ENCODE peak calls at places on chromosome 19, in eight cellular contexts. V is activated CD4-positive, alpha-beta T cell treated with anti-CD3 and anti-CD28 coated beads for 48 hours; O is adipocyte; X is psoas muscle; A is T1000; L is stimulated activated CD8-positive, alpha-beta memory T cell treated with anti-CD3 and anti-CD28 coated beads, Interleukin-15, amount 100 ng/mL, for 1 hour; N is colonic mucosa; F is stimulated activated CD4-positive, alpha-beta T cell treated with anti-CD3 and anti-CD28 coated beads, TNF-alpha, amount 100 ng/mL, for 48 hours. T is an unnamed sample.

GRCh38 chr19:57165846-57166245 is 1.4 kb downstream of the DUXA start:
- DNase-seq in V (no peak), O (no peak), X (no peak), A (no peak), L (no peak), N (no peak), F (no peak), T (no peak)

GRCh38 chr19:49333426-49334288 is 1.5 kb upstream of the CD37 start:
- DNase-seq in V (peak), O (peak), X (no peak), A (no peak), L (peak), N (peak), F (no peak), T (no peak)

GRCh38 chr19:54967611-54968010 is 1.4 kb downstream of the NLRP2 start:
- DNase-seq in V (no peak), O (no peak), X (no peak), A (no peak), L (no peak), N (no peak), F (no peak), T (no peak)

GRCh38 chr19:5718579-5719273 is 1.2 kb downstream of the LONP1 start:
- DNase-seq in V (peak), O (peak), X (no peak), A (no peak), L (no peak), N (no peak), F (peak), T (no peak)

GRCh38 chr19:5572556-5573286 is 5.0 kb upstream of the TINCR start:
- DNase-seq in V (no peak), O (no peak), X (no peak), A (no peak), L (no peak), N (peak), F (no peak), T (no peak)

GRCh38 chr19:42282036-42282762 is 13.1 kb downstream of the CIC start:
- DNase-seq in V (no peak), O (peak), X (peak), A (no peak), L (no peak), N (no peak), F (no peak), T (no peak)

GRCh38 chr19:9109959-9110358 is 2.7 kb upstream of the OR7G2 start:
- DNase-seq in V (no peak), O (no peak), X (no peak), A (no peak), L (no peak), N (no peak), F (no peak), T (no peak)

GRCh38 chr19:55304279-55304978 is 20.6 kb downstream of the BRSK1 start:
- DNase-seq in V (peak), O (no peak), X (peak), A (no peak), L (no peak), N (no peak), F (no peak), T (no peak)

GRCh38 chr19:13923194-13923987 is 14.8 kb downstream of the PODNL1 start:
- DNase-seq in V (no peak), O (no peak), X (no peak), A (no peak), L (no peak), N (no peak), F (no peak), T (no peak)

GRCh38 chr19:17370026-17370587 is 7.0 kb downstream of the PLVAP start:
- DNase-seq in V (no peak), O (peak), X (peak), A (no peak), L (no peak), N (no peak), F (no peak), T (no peak)

GRCh38 chr19:3397266-3398022 is 31.1 kb downstream of the NFIC start:
- DNase-seq in V (no peak), O (peak), X (peak), A (no peak), L (no peak), N (peak), F (no peak), T (peak)

GRCh38 chr19:45468159-45468651 is 409 bp downstream of the FOSB start:
- DNase-seq in V (peak), O (no peak), X (peak), A (peak), L (no peak), N (peak), F (no peak), T (no peak)

GRCh38 chr19:16737909-16738308 is 18.3 kb downstream of the NWD1 start:
- DNase-seq in V (no peak), O (no peak), X (no peak), A (no peak), L (no peak), N (peak), F (no peak), T (no peak)

GRCh38 chr19:11797491-11797890 is 832 bp upstream of the ZNF491 start:
- DNase-seq in V (peak), O (peak), X (peak), A (peak), L (peak), N (peak), F (peak), T (peak)

GRCh38 chr19:46599716-46600392 is 1.3 kb upstream of the CALM3 start:
- DNase-seq in V (no peak), O (no peak), X (no peak), A (no peak), L (no peak), N (no peak), F (no peak), T (no peak)

GRCh38 chr19:22332924-22333323 is 46.7 kb downstream of the ZNF729 start:
- DNase-seq in V (no peak), O (no peak), X (no peak), A (no peak), L (no peak), N (no peak), F (no peak), T (no peak)

GRCh38 chr19:54449701-54450069 is 686 bp downstream of the LENG8 start:
- DNase-seq in V (no peak), O (peak), X (no peak), A (no peak), L (no peak), N (no peak), F (no peak), T (no peak)

GRCh38 chr19:411723-412355 is 2.9 kb upstream of the C2CD4C start:
- DNase-seq in V (no peak), O (no peak), X (peak), A (no peak), L (no peak), N (no peak), F (no peak), T (no peak)

GRCh38 chr19:8611890-8612806 is 1.6 kb upstream of the ADAMTS10 start:
- DNase-seq in V (no peak), O (peak), X (peak), A (no peak), L (no peak), N (peak), F (no peak), T (no peak)

GRCh38 chr19:3653865-3654513 is 27.4 kb upstream of the CACTIN start:
- DNase-seq in V (peak), O (no peak), X (no peak), A (no peak), L (no peak), N (no peak), F (no peak), T (no peak)

GRCh38 chr19:20072936-20073335 is 4.9 kb upstream of the ZNF90 start:
- DNase-seq in V (no peak), O (no peak), X (no peak), A (no peak), L (no peak), N (no peak), F (no peak), T (no peak)

GRCh38 chr19:49492573-49493411 is 3.4 kb upstream of the RPS11 start:
- DNase-seq in V (peak), O (no peak), X (no peak), A (no peak), L (no peak), N (no peak), F (no peak), T (no peak)

GRCh38 chr19:35045667-35046300 is 4.3 kb downstream of the HPN start:
- DNase-seq in V (peak), O (no peak), X (no peak), A (no peak), L (no peak), N (no peak), F (no peak), T (peak)

GRCh38 chr19:19900124-19900523 is 622 bp upstream of the ZNF93 start:
- DNase-seq in V (no peak), O (peak), X (no peak), A (no peak), L (no peak), N (no peak), F (no peak), T (no peak)

GRCh38 chr19:4539697-4540581 is at the start of gene LRG1:
- DNase-seq in V (peak), O (no peak), X (no peak), A (no peak), L (no peak), N (peak), F (no peak), T (peak)

GRCh38 chr19:18683109-18683954 is at the start of gene CRTC1:
- DNase-seq in V (peak), O (peak), X (peak), A (peak), L (peak), N (peak), F (peak), T (peak)

GRCh38 chr19:35211545-35212230 is 16.9 kb downstream of the FAM187B start:
- DNase-seq in V (peak), O (no peak), X (peak), A (no peak), L (peak), N (peak), F (no peak), T (no peak)

T was measured in substantia nigra.